ENCODE peak calls at places on chromosomes 6 and 20, in eight cellular contexts. J is mucosa of descending colon, L is OCI-LY7, P is mammary epithelial cell, H is fibroblast of the aortic adventitia, U is sigmoid colon, B is upper lobe of right lung, K is NB4. I is an unnamed sample.

GRCh38 chr20:10487354-10488115 is 52.4 kb downstream of the SLX4IP start:
- DNase-seq in U (no peak), L (no peak), B (no peak), K (peak), H (no peak), P (peak), J (no peak), I (no peak)

GRCh38 chr6:110233769-110234374 is 53.6 kb downstream of the CDC40 start:
- DNase-seq in J (no peak), L (peak), H (peak), U (no peak), B (no peak), P (no peak), K (peak), I (no peak)

GRCh38 chr6:168937061-168937460 is 316.6 kb downstream of the THBS2 start:
- DNase-seq in J (no peak), B (no peak), P (peak), H (peak), K (no peak), L (no peak), U (no peak), I (no peak)

GRCh38 chr20:25553819-25554296 is 31.5 kb downstream of the NINL start:
- DNase-seq in H (peak), K (no peak), P (no peak), L (no peak), J (peak), B (no peak), U (peak), I (no peak)

GRCh38 chr6:166389119-166389518 is 6.4 kb upstream of the MPC1 start:
- DNase-seq in H (no peak), B (no peak), K (peak), J (no peak), P (no peak), U (no peak), L (no peak), I (no peak)

GRCh38 chr6:56242343-56242742 is 5.0 kb downstream of the COL21A1 start:
- DNase-seq in B (no peak), H (peak), K (no peak), U (no peak), L (no peak), J (no peak), P (peak), I (no peak)

GRCh38 chr6:119209452-119210205 is 131.2 kb upstream of the FAM184A start:
- DNase-seq in J (no peak), L (no peak), P (no peak), B (no peak), K (peak), U (no peak), H (peak), I (no peak)

GRCh38 chr6:21166754-21167153 is 426.8 kb upstream of the SOX4 start:
- DNase-seq in H (no peak), J (no peak), K (no peak), P (no peak), B (no peak), L (no peak), U (no peak), I (no peak)

GRCh38 chr6:3518356-3518841 is 61.5 kb upstream of the SLC22A23 start:
- DNase-seq in B (no peak), K (no peak), J (peak), H (peak), P (peak), L (no peak), U (peak), I (peak)

GRCh38 chr6:135938588-135939215 is 87.2 kb downstream of the PDE7B start:
- DNase-seq in K (peak), H (peak), U (no peak), J (no peak), L (peak), B (no peak), P (no peak), I (no peak)

GRCh38 chr6:16964553-16965499 is 137.0 kb upstream of the STMND1 start:
- DNase-seq in B (peak), U (peak), H (peak), K (peak), L (peak), J (peak), P (peak), I (no peak)

GRCh38 chr20:25233016-25233772 is 14.7 kb upstream of the PYGB start:
- DNase-seq in J (peak), K (no peak), P (peak), H (peak), L (no peak), U (peak), B (peak), I (no peak)

GRCh38 chr6:26183581-26184408 is 96.6 kb downstream of the HFE start:
- DNase-seq in B (peak), P (peak), H (peak), U (peak), J (peak), K (peak), L (no peak), I (peak)

GRCh38 chr6:44194326-44194725 is 22.4 kb upstream of the MYMX start:
- DNase-seq in P (no peak), J (no peak), K (no peak), H (no peak), B (no peak), U (no peak), L (no peak), I (no peak)

GRCh38 chr6:87529221-87529620 is 56.4 kb downstream of the SLC35A1 start:
- DNase-seq in H (no peak), K (no peak), U (no peak), L (no peak), B (no peak), J (no peak), P (no peak), I (no peak)

GRCh38 chr6:19399406-19399805 is 437.8 kb upstream of the ID4 start:
- DNase-seq in B (no peak), L (no peak), P (no peak), J (peak), H (peak), K (no peak), U (peak), I (no peak)

GRCh38 chr6:112539355-112539754 is 192.2 kb downstream of the RFPL4B start:
- DNase-seq in U (no peak), K (no peak), P (no peak), J (no peak), H (no peak), L (no peak), B (no peak), I (peak)

GRCh38 chr20:44182135-44182765 is 4.7 kb downstream of the JPH2 start:
- DNase-seq in K (no peak), J (no peak), U (no peak), H (no peak), P (no peak), L (no peak), B (no peak), I (no peak)

DNA sequence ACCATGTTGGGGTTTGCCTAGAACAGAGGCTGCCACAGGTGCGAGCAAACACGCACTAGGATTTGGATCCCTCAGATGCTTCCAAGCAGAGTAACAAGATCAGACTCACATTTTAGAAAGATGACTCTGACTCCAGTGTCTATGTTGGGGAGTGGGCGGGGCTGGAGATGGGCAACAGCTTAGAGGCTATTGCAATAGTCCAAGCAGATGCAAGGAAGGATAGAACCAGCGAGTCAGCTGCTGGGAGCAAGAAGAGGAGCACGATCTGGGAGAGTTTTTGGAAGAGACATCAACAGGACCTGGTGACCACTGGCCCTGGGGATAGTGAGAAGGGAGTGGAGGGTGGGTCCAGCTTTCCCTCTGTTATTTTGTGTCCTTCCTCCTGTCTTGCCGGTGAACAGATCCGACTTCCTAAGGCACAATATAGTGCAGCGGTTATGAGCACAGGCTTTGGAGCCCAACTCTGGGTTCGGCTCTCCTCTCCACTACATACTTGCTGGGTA is 52.7 kb downstream of the FGD2 start:
- DNase-seq in H (peak), K (no peak), P (peak), B (no peak), L (no peak), J (no peak), U (no peak), I (no peak)
- H3K4me3 ChIP-seq in H (no peak), K (no peak), P (no peak), B (no peak), L (no peak), J (no peak), U (no peak), I (no peak)

GRCh38 chr6:133973109-133973971 is 20.3 kb downstream of the TBPL1 start:
- DNase-seq in J (no peak), K (peak), U (no peak), L (peak), B (no peak), P (peak), H (peak), I (no peak)
- TF ChIP-seq CTCF in J (peak), K (peak), U (peak), L (peak), B (peak), P (peak), H (peak), I (peak)

GRCh38 chr20:22584630-22584921 is 204 bp upstream of the FOXA2 start:
- DNase-seq in P (no peak), U (no peak), K (no peak), J (peak), L (no peak), H (no peak), B (no peak), I (no peak)

GRCh38 chr20:22584922-22585785 is 782 bp upstream of the FOXA2 start:
- DNase-seq in K (no peak), P (no peak), B (peak), J (peak), L (no peak), U (no peak), H (no peak), I (no peak)

GRCh38 chr20:22586645-22587310 is 2.4 kb upstream of the FOXA2 start:
- DNase-seq in H (peak), J (peak), K (peak), L (no peak), P (no peak), U (no peak), B (peak), I (no peak)

GRCh38 chr20:22583773-22584629 is at the start of gene FOXA2:
- DNase-seq in L (no peak), H (no peak), K (no peak), U (no peak), J (peak), B (peak), P (no peak), I (no peak)

GRCh38 chr20:22585786-22586493 is 1.6 kb upstream of the FOXA2 start:
- DNase-seq in P (no peak), H (no peak), U (no peak), K (no peak), L (no peak), J (peak), B (no peak), I (no peak)
- H3K4me3 ChIP-seq in P (no peak), H (no peak), U (no peak), K (no peak), L (no peak), J (no peak), B (peak), I (no peak)

GRCh38 chr6:31763617-31763940 is 1.1 kb downstream of the SAPCD1 start:
- DNase-seq in P (peak), L (no peak), B (no peak), H (peak), J (no peak), K (no peak), U (no peak), I (no peak)
- TF ChIP-seq CTCF in P (no peak), L (no peak), B (no peak), H (no peak), J (no peak), K (no peak), U (no peak), I (no peak)

GRCh38 chr20:62955519-62956386 is 3.2 kb downstream of the SLC17A9 start:
- DNase-seq in B (no peak), J (peak), L (no peak), P (no peak), H (no peak), U (no peak), K (peak), I (no peak)

GRCh38 chr20:62952373-62953166 is at the start of gene SLC17A9:
- DNase-seq in K (peak), P (no peak), U (peak), B (peak), J (peak), H (no peak), L (no peak), I (no peak)

GRCh38 chr20:62953167-62953838 is 794 bp downstream of the SLC17A9 start:
- DNase-seq in L (no peak), U (peak), J (no peak), H (no peak), P (no peak), B (no peak), K (peak), I (no peak)

GRCh38 chr20:62951896-62952372 is 575 bp upstream of the SLC17A9 start:
- DNase-seq in K (no peak), H (no peak), P (no peak), B (no peak), L (no peak), U (peak), J (no peak), I (no peak)

GRCh38 chr20:62953839-62954703 is 1.6 kb downstream of the SLC17A9 start:
- DNase-seq in U (peak), K (peak), J (peak), H (peak), P (no peak), B (peak), L (peak), I (no peak)
- H3K4me3 ChIP-seq in U (peak), K (peak), J (no peak), H (peak), P (no peak), B (peak), L (peak), I (peak)

GRCh38 chr20:19974621-19975435 is 42.3 kb upstream of the NAA20 start:
- DNase-seq in P (peak), B (peak), K (peak), U (peak), J (peak), H (peak), L (no peak), I (peak)
- TF ChIP-seq CTCF in P (no peak), B (no peak), K (no peak), U (no peak), J (no peak), H (no peak), L (no peak), I (no peak)